ENCODE peak calls at places on chromosomes 11 and 22, in six cellular contexts. U, M, N, S, Z and H are unnamed samples.
A peak's percentile ranks its signal among the peaks of the same experiment; 100 is the strongest.

GRCh38 chr22:38758276-38758945 is 2.6 kb upstream of the SUN2 start:
- DNase-seq in U (no peak), M (no peak), N (peak; percentile 39), S (no peak), Z (no peak), H (no peak)

GRCh38 chr11:110425751-110426545 is 3.8 kb upstream of the FDX1 start:
- DNase-seq in U (no peak), M (peak; percentile 93), N (no peak), S (no peak), Z (peak; percentile 44), H (no peak)

GRCh38 chr11:61551630-61552029 is 29.2 kb downstream of the SYT7 start:
- DNase-seq in U (no peak), M (peak; percentile 6), N (no peak), S (no peak), Z (no peak), H (no peak)

GRCh38 chr11:12552677-12553076 is 121.5 kb upstream of the TEAD1 start:
- DNase-seq in U (no peak), M (peak; percentile 78), N (no peak), S (no peak), Z (peak; percentile 91), H (no peak)

GRCh38 chr11:115466122-115466521 is 38.1 kb downstream of the CADM1 start:
- DNase-seq in U (no peak), M (no peak), N (no peak), S (no peak), Z (no peak), H (no peak)

GRCh38 chr11:22991196-22991595 is 130.9 kb upstream of the CCDC179 start:
- DNase-seq in U (no peak), M (no peak), N (no peak), S (no peak), Z (no peak), H (no peak)

GRCh38 chr11:76248210-76248609 is 41.9 kb upstream of the WNT11 start:
- DNase-seq in U (no peak), M (peak; percentile 12), N (no peak), S (peak; percentile 72), Z (no peak), H (no peak)

GRCh38 chr11:120226242-120226641 is 13.7 kb upstream of the POU2F3 start:
- DNase-seq in U (no peak), M (no peak), N (no peak), S (no peak), Z (no peak), H (no peak)

GRCh38 chr11:122023614-122024250 is 92.3 kb downstream of the BLID start:
- DNase-seq in U (no peak), M (no peak), N (no peak), S (no peak), Z (no peak), H (no peak)

GRCh38 chr22:44391481-44392445 is 79.0 kb upstream of the SHISAL1 start:
- DNase-seq in U (no peak), M (no peak), N (no peak), S (no peak), Z (no peak), H (no peak)

GRCh38 chr11:21278840-21279239 is 609.5 kb downstream of the NELL1 start:
- DNase-seq in U (no peak), M (no peak), N (no peak), S (no peak), Z (no peak), H (no peak)

GRCh38 chr11:832529-833113 is at the start of gene CD151:
- DNase-seq in U (peak; percentile 56), M (peak; percentile 57), N (peak; percentile 55), S (peak; percentile 85), Z (no peak), H (no peak)

GRCh38 chr22:25039754-25040153 is 87.2 kb downstream of the KIAA1671 start:
- DNase-seq in U (no peak), M (no peak), N (no peak), S (no peak), Z (no peak), H (no peak)

GRCh38 chr11:96161271-96162089 is 181.5 kb downstream of the MAML2 start:
- DNase-seq in U (no peak), M (peak; percentile 66), N (no peak), S (no peak), Z (no peak), H (no peak)

GRCh38 chr11:118406599-118407166 is 5.3 kb downstream of the ATP5MG start:
- DNase-seq in U (no peak), M (peak; percentile 31), N (no peak), S (no peak), Z (peak; percentile 24), H (peak; percentile 59)

GRCh38 chr22:30314918-30315317 is 11.8 kb downstream of the TBC1D10A start:
- DNase-seq in U (no peak), M (peak; percentile 63), N (no peak), S (no peak), Z (no peak), H (no peak)

GRCh38 chr22:48819232-48819631 is 1008.4 kb downstream of the BRD1 start:
- DNase-seq in U (no peak), M (no peak), N (no peak), S (no peak), Z (no peak), H (no peak)

GRCh38 chr22:25542231-25542630 is 22.2 kb upstream of the GRK3 start:
- DNase-seq in U (no peak), M (no peak), N (no peak), S (no peak), Z (no peak), H (no peak)

GRCh38 chr11:128289048-128289447 is 298.3 kb downstream of the ETS1 start:
- DNase-seq in U (no peak), M (no peak), N (no peak), S (no peak), Z (no peak), H (no peak)

GRCh38 chr11:6526411-6527135 is 29.5 kb downstream of the DNHD1 start:
- DNase-seq in U (no peak), M (no peak), N (no peak), S (no peak), Z (no peak), H (no peak)

GRCh38 chr11:111186308-111186967 is 59.1 kb upstream of the POU2AF2 start:
- DNase-seq in U (no peak), M (peak; percentile 51), N (no peak), S (no peak), Z (no peak), H (no peak)

GRCh38 chr11:7664867-7665266 is 8.4 kb downstream of the CYB5R2 start:
- DNase-seq in U (no peak), M (no peak), N (no peak), S (no peak), Z (no peak), H (no peak)

GRCh38 chr11:68810164-68810563 is 31.6 kb downstream of the CPT1A start:
- DNase-seq in U (peak; percentile 11), M (no peak), N (peak; percentile 81), S (no peak), Z (no peak), H (no peak)

GRCh38 chr11:103964390-103964789 is 72.0 kb upstream of the DDI1 start:
- DNase-seq in U (no peak), M (no peak), N (no peak), S (no peak), Z (no peak), H (no peak)

GRCh38 chr11:12792590-12792989 is 118.4 kb downstream of the TEAD1 start:
- DNase-seq in U (no peak), M (peak; percentile 61), N (no peak), S (no peak), Z (no peak), H (no peak)

GRCh38 chr22:29156507-29156906 is 49.2 kb upstream of the EMID1 start:
- DNase-seq in U (peak; percentile 16), M (peak; percentile 26), N (no peak), S (no peak), Z (no peak), H (no peak)

GRCh38 chr22:36442506-36443197 is 38.8 kb downstream of the TXN2 start:
- DNase-seq in U (no peak), M (no peak), N (peak; percentile 78), S (no peak), Z (no peak), H (no peak)